ENCODE peak calls at places on chromosomes 5 and 9, in six cellular contexts. One of them, this sample, is unnamed.

GRCh38 chr5:983238-983524 is 25.4 kb upstream of the NKD2 start:
- DNase-seq in stimulated activated CD8-positive, alpha-beta memory T cell treated with anti-CD3 and anti-CD28 coated beads, Interleukin-15, amount 100 ng/mL, for 4 hours: no peak
- DNase-seq in Right ventricle myocardium superior: peak
- DNase-seq in dorsolateral prefrontal cortex: no peak
- DNase-seq in pancreas: no peak
- DNase-seq in transverse colon: no peak
- DNase-seq in this sample: no peak

GRCh38 chr5:81878333-81878732 is 93.5 kb upstream of the ATG10 start:
- DNase-seq in stimulated activated CD8-positive, alpha-beta memory T cell treated with anti-CD3 and anti-CD28 coated beads, Interleukin-15, amount 100 ng/mL, for 4 hours: no peak
- DNase-seq in Right ventricle myocardium superior: no peak
- DNase-seq in dorsolateral prefrontal cortex: no peak
- DNase-seq in pancreas: no peak
- DNase-seq in transverse colon: no peak
- DNase-seq in this sample: no peak

GRCh38 chr5:148848378-148849031 is 22.1 kb downstream of the ADRB2 start:
- DNase-seq in stimulated activated CD8-positive, alpha-beta memory T cell treated with anti-CD3 and anti-CD28 coated beads, Interleukin-15, amount 100 ng/mL, for 4 hours: no peak
- DNase-seq in Right ventricle myocardium superior: no peak
- DNase-seq in dorsolateral prefrontal cortex: no peak
- DNase-seq in pancreas: no peak
- DNase-seq in transverse colon: no peak
- DNase-seq in this sample: no peak

GRCh38 chr9:17613723-17614122 is 34.9 kb downstream of the SH3GL2 start:
- DNase-seq in stimulated activated CD8-positive, alpha-beta memory T cell treated with anti-CD3 and anti-CD28 coated beads, Interleukin-15, amount 100 ng/mL, for 4 hours: no peak
- DNase-seq in Right ventricle myocardium superior: no peak
- DNase-seq in dorsolateral prefrontal cortex: no peak
- DNase-seq in pancreas: no peak
- DNase-seq in transverse colon: no peak
- DNase-seq in this sample: no peak

GRCh38 chr9:122350577-122351355 is 20.1 kb upstream of the PTGS1 start:
- DNase-seq in stimulated activated CD8-positive, alpha-beta memory T cell treated with anti-CD3 and anti-CD28 coated beads, Interleukin-15, amount 100 ng/mL, for 4 hours: peak
- DNase-seq in Right ventricle myocardium superior: peak
- DNase-seq in dorsolateral prefrontal cortex: peak
- DNase-seq in pancreas: peak
- DNase-seq in transverse colon: peak
- DNase-seq in this sample: peak

GRCh38 chr9:131773911-131774379 is 34.1 kb upstream of the RAPGEF1 start:
- DNase-seq in stimulated activated CD8-positive, alpha-beta memory T cell treated with anti-CD3 and anti-CD28 coated beads, Interleukin-15, amount 100 ng/mL, for 4 hours: no peak
- DNase-seq in Right ventricle myocardium superior: no peak
- DNase-seq in dorsolateral prefrontal cortex: no peak
- DNase-seq in pancreas: no peak
- DNase-seq in transverse colon: peak
- DNase-seq in this sample: no peak

GRCh38 chr9:126503333-126504085 is 110.2 kb upstream of the LMX1B start:
- DNase-seq in stimulated activated CD8-positive, alpha-beta memory T cell treated with anti-CD3 and anti-CD28 coated beads, Interleukin-15, amount 100 ng/mL, for 4 hours: no peak
- DNase-seq in Right ventricle myocardium superior: no peak
- DNase-seq in dorsolateral prefrontal cortex: no peak
- DNase-seq in pancreas: peak
- DNase-seq in transverse colon: no peak
- DNase-seq in this sample: no peak

GRCh38 chr5:141155540-141156374 is 5.9 kb downstream of the PCDHB6 start:
- DNase-seq in stimulated activated CD8-positive, alpha-beta memory T cell treated with anti-CD3 and anti-CD28 coated beads, Interleukin-15, amount 100 ng/mL, for 4 hours: no peak
- DNase-seq in Right ventricle myocardium superior: no peak
- DNase-seq in dorsolateral prefrontal cortex: no peak
- DNase-seq in pancreas: no peak
- DNase-seq in transverse colon: no peak
- DNase-seq in this sample: no peak

GRCh38 chr5:90557871-90558270 is 726 bp upstream of the ADGRV1 start:
- DNase-seq in stimulated activated CD8-positive, alpha-beta memory T cell treated with anti-CD3 and anti-CD28 coated beads, Interleukin-15, amount 100 ng/mL, for 4 hours: no peak
- DNase-seq in Right ventricle myocardium superior: no peak
- DNase-seq in dorsolateral prefrontal cortex: no peak
- DNase-seq in pancreas: no peak
- DNase-seq in transverse colon: no peak
- DNase-seq in this sample: no peak

GRCh38 chr9:137044502-137045177 is 1.3 kb downstream of the NPDC1 start:
- DNase-seq in stimulated activated CD8-positive, alpha-beta memory T cell treated with anti-CD3 and anti-CD28 coated beads, Interleukin-15, amount 100 ng/mL, for 4 hours: no peak
- DNase-seq in Right ventricle myocardium superior: no peak
- DNase-seq in dorsolateral prefrontal cortex: peak
- DNase-seq in pancreas: peak
- DNase-seq in transverse colon: peak
- DNase-seq in this sample: no peak

GRCh38 chr5:36073595-36074216 is 7.0 kb upstream of the UGT3A2 start:
- DNase-seq in stimulated activated CD8-positive, alpha-beta memory T cell treated with anti-CD3 and anti-CD28 coated beads, Interleukin-15, amount 100 ng/mL, for 4 hours: no peak
- DNase-seq in Right ventricle myocardium superior: no peak
- DNase-seq in dorsolateral prefrontal cortex: no peak
- DNase-seq in pancreas: no peak
- DNase-seq in transverse colon: no peak
- DNase-seq in this sample: no peak

GRCh38 chr5:180197016-180197702 is 11.9 kb downstream of the RASGEF1C start:
- DNase-seq in stimulated activated CD8-positive, alpha-beta memory T cell treated with anti-CD3 and anti-CD28 coated beads, Interleukin-15, amount 100 ng/mL, for 4 hours: no peak
- DNase-seq in Right ventricle myocardium superior: no peak
- DNase-seq in dorsolateral prefrontal cortex: peak
- DNase-seq in pancreas: peak
- DNase-seq in transverse colon: no peak
- DNase-seq in this sample: no peak

GRCh38 chr5:52838306-52839015 is 50.7 kb downstream of the ITGA1 start:
- DNase-seq in stimulated activated CD8-positive, alpha-beta memory T cell treated with anti-CD3 and anti-CD28 coated beads, Interleukin-15, amount 100 ng/mL, for 4 hours: no peak
- DNase-seq in Right ventricle myocardium superior: no peak
- DNase-seq in dorsolateral prefrontal cortex: no peak
- DNase-seq in pancreas: no peak
- DNase-seq in transverse colon: no peak
- DNase-seq in this sample: no peak

GRCh38 chr9:100724932-100725331 is 147.1 kb downstream of the CAVIN4 start:
- DNase-seq in stimulated activated CD8-positive, alpha-beta memory T cell treated with anti-CD3 and anti-CD28 coated beads, Interleukin-15, amount 100 ng/mL, for 4 hours: no peak
- DNase-seq in Right ventricle myocardium superior: no peak
- DNase-seq in dorsolateral prefrontal cortex: no peak
- DNase-seq in pancreas: no peak
- DNase-seq in transverse colon: no peak
- DNase-seq in this sample: no peak

GRCh38 chr9:116430849-116431248 is 256.3 kb upstream of the TRIM32 start:
- DNase-seq in stimulated activated CD8-positive, alpha-beta memory T cell treated with anti-CD3 and anti-CD28 coated beads, Interleukin-15, amount 100 ng/mL, for 4 hours: no peak
- DNase-seq in Right ventricle myocardium superior: no peak
- DNase-seq in dorsolateral prefrontal cortex: no peak
- DNase-seq in pancreas: no peak
- DNase-seq in transverse colon: no peak
- DNase-seq in this sample: no peak

GRCh38 chr9:129374651-129375050 is 196.6 kb upstream of the IER5L start:
- DNase-seq in stimulated activated CD8-positive, alpha-beta memory T cell treated with anti-CD3 and anti-CD28 coated beads, Interleukin-15, amount 100 ng/mL, for 4 hours: no peak
- DNase-seq in Right ventricle myocardium superior: no peak
- DNase-seq in dorsolateral prefrontal cortex: no peak
- DNase-seq in pancreas: no peak
- DNase-seq in transverse colon: no peak
- DNase-seq in this sample: no peak

GRCh38 chr9:124182741-124183140 is 75.0 kb upstream of the NEK6 start:
- DNase-seq in stimulated activated CD8-positive, alpha-beta memory T cell treated with anti-CD3 and anti-CD28 coated beads, Interleukin-15, amount 100 ng/mL, for 4 hours: no peak
- DNase-seq in Right ventricle myocardium superior: no peak
- DNase-seq in dorsolateral prefrontal cortex: no peak
- DNase-seq in pancreas: no peak
- DNase-seq in transverse colon: no peak
- DNase-seq in this sample: no peak

GRCh38 chr9:120403543-120403856 is 176.5 kb downstream of the CDK5RAP2 start:
- DNase-seq in stimulated activated CD8-positive, alpha-beta memory T cell treated with anti-CD3 and anti-CD28 coated beads, Interleukin-15, amount 100 ng/mL, for 4 hours: no peak
- DNase-seq in Right ventricle myocardium superior: no peak
- DNase-seq in dorsolateral prefrontal cortex: no peak
- DNase-seq in pancreas: no peak
- DNase-seq in transverse colon: no peak
- DNase-seq in this sample: no peak

GRCh38 chr9:94952553-94953373 is 226.3 kb downstream of the AOPEP start:
- DNase-seq in stimulated activated CD8-positive, alpha-beta memory T cell treated with anti-CD3 and anti-CD28 coated beads, Interleukin-15, amount 100 ng/mL, for 4 hours: no peak
- DNase-seq in Right ventricle myocardium superior: no peak
- DNase-seq in dorsolateral prefrontal cortex: peak
- DNase-seq in pancreas: no peak
- DNase-seq in transverse colon: no peak
- DNase-seq in this sample: no peak

GRCh38 chr9:26670052-26670640 is 222.5 kb downstream of the CAAP1 start:
- DNase-seq in stimulated activated CD8-positive, alpha-beta memory T cell treated with anti-CD3 and anti-CD28 coated beads, Interleukin-15, amount 100 ng/mL, for 4 hours: no peak
- DNase-seq in Right ventricle myocardium superior: no peak
- DNase-seq in dorsolateral prefrontal cortex: no peak
- DNase-seq in pancreas: no peak
- DNase-seq in transverse colon: no peak
- DNase-seq in this sample: no peak

GRCh38 chr9:69633716-69634115 is 38.5 kb downstream of the APBA1 start:
- DNase-seq in stimulated activated CD8-positive, alpha-beta memory T cell treated with anti-CD3 and anti-CD28 coated beads, Interleukin-15, amount 100 ng/mL, for 4 hours: no peak
- DNase-seq in Right ventricle myocardium superior: no peak
- DNase-seq in dorsolateral prefrontal cortex: no peak
- DNase-seq in pancreas: no peak
- DNase-seq in transverse colon: no peak
- DNase-seq in this sample: no peak

GRCh38 chr5:142512041-142512679 is 173.7 kb downstream of the FGF1 start:
- DNase-seq in stimulated activated CD8-positive, alpha-beta memory T cell treated with anti-CD3 and anti-CD28 coated beads, Interleukin-15, amount 100 ng/mL, for 4 hours: no peak
- DNase-seq in Right ventricle myocardium superior: no peak
- DNase-seq in dorsolateral prefrontal cortex: no peak
- DNase-seq in pancreas: no peak
- DNase-seq in transverse colon: no peak
- DNase-seq in this sample: peak